ENCODE peak calls at places on chromosomes 16 and 17, in four cellular contexts. D is iris pigment epithelial cell, K is fibroblast of lung, M is AG04450. U is an unnamed sample.

GRCh38 chr17:82346342-82347300 is 12.4 kb upstream of the TEX19 start:
- DNase-seq in M (no peak), D (no peak), K (no peak), U (no peak)

GRCh38 chr16:13923703-13924298 is 3.8 kb downstream of the ERCC4 start:
- DNase-seq in M (no peak), D (peak; percentile 54), K (peak; percentile 57), U (peak; percentile 17)

GRCh38 chr16:69724414-69724873 is 1.9 kb downstream of the NQO1 start:
- DNase-seq in M (no peak), D (no peak), K (no peak), U (no peak)

GRCh38 chr17:10171057-10171456 is 27.3 kb downstream of the GAS7 start:
- DNase-seq in K (no peak), M (no peak), D (no peak), U (no peak)

GRCh38 chr17:36594626-36595401 is 3.1 kb downstream of the DHRS11 start:
- DNase-seq in K (no peak), D (no peak), M (no peak), U (no peak)

GRCh38 chr17:46764709-46765401 is 53.6 kb downstream of the WNT3 start:
- DNase-seq in K (peak; percentile 93), M (peak; percentile 27), D (peak; percentile 74), U (peak; percentile 45)

GRCh38 chr17:37067555-37068111 is 118.9 kb downstream of the AATF start:
- DNase-seq in M (peak; percentile 38), K (peak; percentile 72), D (peak; percentile 91), U (peak; percentile 61)

GRCh38 chr17:38875477-38876080 is 5.7 kb downstream of the LASP1 start:
- DNase-seq in M (no peak), D (no peak), K (no peak), U (no peak)

GRCh38 chr17:41516828-41517283 is 1.8 kb downstream of the KRT15 start:
- DNase-seq in D (no peak), K (no peak), M (no peak), U (no peak)

GRCh38 chr17:32484041-32484461 is 2.7 kb upstream of the CDK5R1 start:
- DNase-seq in M (no peak), D (no peak), K (no peak), U (no peak)

GRCh38 chr17:6166492-6167179 is 96.5 kb downstream of the WSCD1 start:
- DNase-seq in M (no peak), D (no peak), K (no peak), U (no peak)

GRCh38 chr16:375212-375611 is 4.9 kb upstream of the MRPL28 start:
- DNase-seq in D (no peak), K (no peak), M (no peak), U (no peak)

GRCh38 chr16:86251682-86252081 is 258.6 kb upstream of the FOXF1 start:
- DNase-seq in K (no peak), D (peak; percentile 40), M (peak; percentile 75), U (no peak)

GRCh38 chr17:42519546-42520444 is 16.2 kb upstream of the NAGLU start:
- DNase-seq in M (peak; percentile 99), K (peak; percentile 99), D (peak; percentile 99), U (peak; percentile 96)

GRCh38 chr16:66133641-66134402 is 232.7 kb upstream of the CDH5 start:
- DNase-seq in D (peak; percentile 29), K (peak; percentile 82), M (peak; percentile 74), U (no peak)

GRCh38 chr16:85798901-85799496 is 345 bp downstream of the EMC8 start:
- DNase-seq in K (peak; percentile 44), D (peak; percentile 35), M (no peak), U (no peak)

GRCh38 chr17:76354747-76355310 is 1.1 kb upstream of the PRPSAP1 start:
- DNase-seq in D (no peak), K (no peak), M (no peak), U (no peak)

U was measured in retinal pigment epithelial cell.